ENCODE peak calls at places on chromosomes 1 and 21, in eight cellular contexts. U, Q, B, T, L, X, Y and J are unnamed samples.

GRCh38 chr1:1425753-1426495 is 4.8 kb upstream of the ANKRD65 start:
- DNase-seq in T (no peak), X (no peak), U (no peak), Q (no peak), Y (no peak), B (peak; percentile 18), L (no peak), J (no peak)

GRCh38 chr21:46117586-46118304 is 19.8 kb downstream of the COL6A2 start:
- DNase-seq in L (no peak), Y (no peak), X (no peak), B (peak; percentile 5), Q (no peak), T (no peak), U (peak; percentile 38), J (no peak)

GRCh38 chr1:30008998-30009657 is 714.3 kb downstream of the MATN1 start:
- DNase-seq in X (no peak), B (no peak), L (peak; percentile 11), Q (peak; percentile 25), Y (no peak), T (no peak), U (peak; percentile 3), J (no peak)

GRCh38 chr1:240149488-240150094 is 57.9 kb downstream of the FMN2 start:
- DNase-seq in X (peak; percentile 22), Q (peak; percentile 8), L (peak; percentile 42), Y (no peak), B (no peak), U (peak; percentile 48), T (peak; percentile 52), J (no peak)

GRCh38 chr1:25169610-25170009 is 62.7 kb downstream of the SYF2 start:
- DNase-seq in T (no peak), Q (no peak), B (no peak), Y (no peak), L (no peak), U (no peak), X (no peak), J (no peak)

GRCh38 chr1:43316738-43317520 is 16.1 kb downstream of the TIE1 start:
- DNase-seq in Y (no peak), L (no peak), X (no peak), Q (no peak), B (no peak), T (peak; percentile 5), U (no peak), J (no peak)

GRCh38 chr21:26840912-26841311 is 4.3 kb downstream of the ADAMTS1 start:
- DNase-seq in B (peak; percentile 81), U (peak; percentile 86), X (no peak), L (peak; percentile 87), T (peak; percentile 76), Y (no peak), Q (peak; percentile 93), J (peak; percentile 72)

GRCh38 chr1:33122483-33123170 is 41.7 kb downstream of the AZIN2 start:
- DNase-seq in Y (no peak), U (no peak), T (no peak), L (no peak), B (no peak), X (no peak), Q (no peak), J (no peak)

GRCh38 chr1:113677250-113678158 is 81.8 kb downstream of the PHTF1 start:
- DNase-seq in Y (peak; percentile 1), T (peak; percentile 63), L (peak; percentile 78), B (peak; percentile 60), U (peak; percentile 79), Q (peak; percentile 11), X (peak; percentile 20), J (no peak)

GRCh38 chr1:18927654-18928272 is 25.4 kb upstream of the ALDH4A1 start:
- DNase-seq in U (no peak), X (no peak), T (peak; percentile 63), B (no peak), Q (peak; percentile 52), Y (no peak), L (peak; percentile 67), J (no peak)

GRCh38 chr1:180501865-180502360 is 464 bp downstream of the ACBD6 start:
- DNase-seq in B (no peak), U (no peak), X (peak; percentile 71), Y (no peak), L (no peak), T (no peak), Q (peak; percentile 83), J (no peak)

GRCh38 chr1:8266436-8267165 is 51.3 kb upstream of the SLC45A1 start:
- DNase-seq in T (no peak), B (no peak), L (no peak), X (no peak), Q (no peak), U (no peak), Y (no peak), J (no peak)

GRCh38 chr1:68470388-68470970 is 20.7 kb upstream of the RPE65 start:
- DNase-seq in Q (no peak), Y (no peak), U (peak; percentile 43), B (no peak), X (no peak), L (peak; percentile 46), T (peak; percentile 41), J (no peak)

GRCh38 chr1:28144203-28145135 is 32.0 kb downstream of the PTAFR start:
- DNase-seq in Q (peak; percentile 94), T (peak; percentile 80), U (peak; percentile 73), L (peak; percentile 45), B (peak; percentile 10), X (no peak), Y (no peak), J (no peak)

GRCh38 chr1:151547119-151547899 is 7.2 kb downstream of the TUFT1 start:
- DNase-seq in T (peak; percentile 93), B (no peak), U (peak; percentile 80), L (peak; percentile 95), X (peak; percentile 88), Q (peak; percentile 93), Y (peak; percentile 95), J (peak; percentile 86)

GRCh38 chr1:21610027-21610426 is 59.1 kb downstream of the RAP1GAP start:
- DNase-seq in B (no peak), T (no peak), Q (no peak), Y (no peak), U (no peak), X (no peak), L (no peak), J (no peak)

GRCh38 chr1:201561195-201561564 is 22.3 kb downstream of the NAV1 start:
- DNase-seq in Q (no peak), T (peak; percentile 45), L (no peak), Y (no peak), X (no peak), U (peak; percentile 49), B (no peak), J (no peak)

GRCh38 chr1:235325854-235326253 is 2.1 kb downstream of the ARID4B start:
- DNase-seq in B (no peak), U (no peak), L (no peak), Q (no peak), Y (no peak), T (no peak), X (no peak), J (no peak)

GRCh38 chr1:156750932-156751723 is at the start of gene HDGF:
- DNase-seq in U (no peak), L (peak; percentile 53), X (no peak), B (peak; percentile 65), Q (peak; percentile 42), Y (no peak), T (no peak), J (no peak)

GRCh38 chr1:45345014-45345413 is 4.8 kb upstream of the MUTYH start:
- DNase-seq in B (no peak), Q (no peak), T (no peak), Y (no peak), X (no peak), U (no peak), L (no peak), J (no peak)

GRCh38 chr1:45344491-45344890 is 4.3 kb upstream of the MUTYH start:
- DNase-seq in U (no peak), T (no peak), B (no peak), Q (no peak), X (no peak), L (no peak), Y (no peak), J (no peak)

GRCh38 chr1:45337630-45338320 is 2.2 kb upstream of the TOE1 start:
- DNase-seq in T (no peak), B (no peak), Y (no peak), U (no peak), L (no peak), X (no peak), Q (no peak), J (no peak)

GRCh38 chr1:45339694-45340558 is at the start of the genes MUTYH and TOE1:
- DNase-seq in U (peak; percentile 87), L (peak; percentile 95), X (peak; percentile 82), B (peak; percentile 95), Q (peak; percentile 91), Y (peak; percentile 57), T (peak; percentile 86), J (peak; percentile 36)

DNA sequence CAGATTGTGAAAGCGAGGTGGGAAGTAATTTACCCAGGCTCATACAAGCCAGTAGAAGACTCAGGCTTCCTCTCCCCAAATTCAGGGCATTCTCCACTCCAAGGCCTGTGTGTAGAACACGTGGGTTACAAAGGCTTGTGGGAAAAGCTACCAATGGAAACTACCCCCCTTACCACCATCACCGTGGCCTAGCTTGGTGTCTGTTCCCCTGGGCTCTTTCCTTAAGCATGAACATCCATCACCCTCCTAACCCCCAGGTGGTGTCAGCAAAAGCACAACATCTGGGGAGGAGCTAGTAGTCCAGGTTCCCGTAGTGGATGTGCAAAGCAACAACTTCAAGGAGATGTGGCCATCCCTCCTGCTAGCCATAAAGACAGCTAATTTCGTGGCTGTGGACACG is 576 bp upstream of the MUTYH start:
- DNase-seq in L (peak; percentile 17), B (no peak), T (no peak), Y (no peak), U (no peak), Q (no peak), X (no peak), J (no peak)
- H3K4me3 ChIP-seq in L (peak overlapping the region; percentile 69), B (peak overlapping the region; percentile 81), T (peak overlapping the region; percentile 79), Y (peak overlapping the region; percentile 89), U (peak overlapping the region; percentile 74), Q (peak overlapping the region; percentile 75), X (peak overlapping the region; percentile 67), J (peak overlapping the region; percentile 97)

GRCh38 chr1:37860346-37860666 is 914 bp upstream of the MTF1 start:
- DNase-seq in Q (no peak), T (no peak), Y (no peak), L (no peak), U (no peak), B (no peak), X (no peak), J (no peak)
- TF ChIP-seq CTCF in Q (no peak), T (no peak), Y (no peak), L (no peak), U (no peak), B (no peak), X (no peak), J (no peak)

GRCh38 chr21:43867936-43868335 is 2.9 kb downstream of the AGPAT3 start:
- DNase-seq in U (no peak), T (no peak), L (no peak), X (no peak), Q (no peak), B (no peak), Y (no peak), J (no peak)
- H3K4me3 ChIP-seq in U (no peak overlapping the region), T (no peak overlapping the region), L (no peak overlapping the region), X (no peak overlapping the region), Q (no peak overlapping the region), B (no peak overlapping the region), Y (no peak overlapping the region), J (no peak overlapping the region)

DNA sequence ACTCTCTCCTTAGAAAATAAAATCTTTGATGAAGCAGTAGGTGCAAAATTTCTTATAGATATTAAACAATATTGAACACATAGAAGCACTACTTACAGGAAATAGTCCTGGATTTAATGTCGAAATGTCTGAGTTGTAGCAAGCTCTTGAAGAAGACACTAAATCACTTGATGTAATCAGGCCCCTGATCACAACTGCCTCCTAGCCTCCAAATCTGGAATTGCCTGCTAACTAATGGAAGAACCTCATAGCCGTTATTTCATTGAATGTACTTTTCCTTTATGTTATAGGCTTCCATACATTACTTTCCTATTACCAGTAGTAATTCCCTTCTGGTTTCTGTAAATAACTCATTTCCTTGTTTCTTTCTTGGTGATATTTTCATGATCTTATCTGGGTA is 675.7 kb upstream of the CHRM3 start:
- DNase-seq in Q (peak; percentile 2), X (no peak), Y (no peak), B (no peak), T (peak; percentile 8), L (peak; percentile 5), U (peak; percentile 21), J (no peak)
- TF ChIP-seq CTCF in Q (peak; percentile 38), X (no peak), Y (no peak), B (peak; percentile 21), T (peak; percentile 30), L (no peak), U (peak; percentile 32), J (no peak)